ENCODE peak calls at places on chromosomes 16 and 17, in nine cellular contexts. One of them, this sample, is unnamed.

GRCh38 chr17:15332338-15332737 is 9.1 kb downstream of the TEKT3 start:
- DNase-seq in tibial nerve: no peak
- DNase-seq in stomach: no peak
- DNase-seq in Peyer's patch: no peak
- DNase-seq in HCT116: no peak
- DNase-seq in transverse colon: no peak
- DNase-seq in K562: no peak
- DNase-seq in NB4: no peak
- DNase-seq in heart left ventricle: no peak
- DNase-seq in this sample: no peak

GRCh38 chr16:4704491-4704890 is 11.1 kb downstream of the NUDT16L1 start:
- DNase-seq in tibial nerve: no peak
- DNase-seq in stomach: no peak
- DNase-seq in Peyer's patch: no peak
- DNase-seq in HCT116: no peak
- DNase-seq in transverse colon: no peak
- DNase-seq in K562: no peak
- DNase-seq in NB4: no peak
- DNase-seq in heart left ventricle: no peak
- DNase-seq in this sample: no peak

GRCh38 chr17:32772453-32773025 is 104.4 kb downstream of the MYO1D start:
- DNase-seq in tibial nerve: no peak
- DNase-seq in stomach: no peak
- DNase-seq in Peyer's patch: no peak
- DNase-seq in HCT116: no peak
- DNase-seq in transverse colon: no peak
- DNase-seq in K562: no peak
- DNase-seq in NB4: no peak
- DNase-seq in heart left ventricle: no peak
- DNase-seq in this sample: no peak

GRCh38 chr17:12592941-12593340 is 72.7 kb upstream of the MYOCD start:
- DNase-seq in tibial nerve: no peak
- DNase-seq in stomach: no peak
- DNase-seq in Peyer's patch: no peak
- DNase-seq in HCT116: no peak
- DNase-seq in transverse colon: no peak
- DNase-seq in K562: no peak
- DNase-seq in NB4: no peak
- DNase-seq in heart left ventricle: no peak
- DNase-seq in this sample: no peak

GRCh38 chr17:79926308-79927135 is 87.3 kb upstream of the CBX4 start:
- DNase-seq in tibial nerve: no peak
- DNase-seq in stomach: no peak
- DNase-seq in Peyer's patch: no peak
- DNase-seq in HCT116: no peak
- DNase-seq in transverse colon: no peak
- DNase-seq in K562: no peak
- DNase-seq in NB4: no peak
- DNase-seq in heart left ventricle: no peak
- DNase-seq in this sample: no peak

GRCh38 chr17:70855401-70856054 is 686.2 kb downstream of the KCNJ2 start:
- DNase-seq in tibial nerve: no peak
- DNase-seq in stomach: peak; percentile 26
- DNase-seq in Peyer's patch: no peak
- DNase-seq in HCT116: no peak
- DNase-seq in transverse colon: no peak
- DNase-seq in K562: no peak
- DNase-seq in NB4: no peak
- DNase-seq in heart left ventricle: no peak
- DNase-seq in this sample: no peak

GRCh38 chr17:64277831-64278562 is 14.9 kb upstream of the TEX2 start:
- DNase-seq in tibial nerve: no peak
- DNase-seq in stomach: no peak
- DNase-seq in Peyer's patch: no peak
- DNase-seq in HCT116: no peak
- DNase-seq in transverse colon: no peak
- DNase-seq in K562: no peak
- DNase-seq in NB4: no peak
- DNase-seq in heart left ventricle: no peak
- DNase-seq in this sample: no peak

GRCh38 chr17:56939869-56940484 is 20.9 kb downstream of the COIL start:
- DNase-seq in tibial nerve: no peak
- DNase-seq in stomach: no peak
- DNase-seq in Peyer's patch: no peak
- DNase-seq in HCT116: peak; percentile 50
- DNase-seq in transverse colon: no peak
- DNase-seq in K562: peak; percentile 59
- DNase-seq in NB4: peak; percentile 81
- DNase-seq in heart left ventricle: no peak
- DNase-seq in this sample: peak; percentile 26

GRCh38 chr16:27204232-27204915 is 1.0 kb downstream of the KDM8 start:
- DNase-seq in tibial nerve: no peak
- DNase-seq in stomach: no peak
- DNase-seq in Peyer's patch: no peak
- DNase-seq in HCT116: peak; percentile 13
- DNase-seq in transverse colon: no peak
- DNase-seq in K562: no peak
- DNase-seq in NB4: no peak
- DNase-seq in heart left ventricle: no peak
- DNase-seq in this sample: no peak

GRCh38 chr17:42337442-42337841 is 49.1 kb downstream of the STAT5A start:
- DNase-seq in tibial nerve: no peak
- DNase-seq in stomach: no peak
- DNase-seq in Peyer's patch: no peak
- DNase-seq in HCT116: no peak
- DNase-seq in transverse colon: peak; percentile 38
- DNase-seq in K562: no peak
- DNase-seq in NB4: peak; percentile 40
- DNase-seq in heart left ventricle: no peak
- DNase-seq in this sample: no peak

GRCh38 chr17:73139296-73139695 is 25.5 kb upstream of the SSTR2 start:
- DNase-seq in tibial nerve: no peak
- DNase-seq in stomach: no peak
- DNase-seq in Peyer's patch: no peak
- DNase-seq in HCT116: no peak
- DNase-seq in transverse colon: no peak
- DNase-seq in K562: no peak
- DNase-seq in NB4: no peak
- DNase-seq in heart left ventricle: no peak
- DNase-seq in this sample: no peak

GRCh38 chr17:73140531-73140930 is 24.3 kb upstream of the SSTR2 start:
- DNase-seq in tibial nerve: no peak
- DNase-seq in stomach: no peak
- DNase-seq in Peyer's patch: no peak
- DNase-seq in HCT116: no peak
- DNase-seq in transverse colon: no peak
- DNase-seq in K562: no peak
- DNase-seq in NB4: no peak
- DNase-seq in heart left ventricle: no peak
- DNase-seq in this sample: no peak

GRCh38 chr17:73142763-73143395 is 21.9 kb upstream of the SSTR2 start:
- DNase-seq in tibial nerve: no peak
- DNase-seq in stomach: no peak
- DNase-seq in Peyer's patch: no peak
- DNase-seq in HCT116: no peak
- DNase-seq in transverse colon: no peak
- DNase-seq in K562: no peak
- DNase-seq in NB4: peak; percentile 91
- DNase-seq in heart left ventricle: no peak
- DNase-seq in this sample: no peak

GRCh38 chr17:73138541-73139138 is 26.2 kb upstream of the SSTR2 start:
- DNase-seq in tibial nerve: no peak
- DNase-seq in stomach: no peak
- DNase-seq in Peyer's patch: no peak
- DNase-seq in HCT116: no peak
- DNase-seq in transverse colon: no peak
- DNase-seq in K562: no peak
- DNase-seq in NB4: no peak
- DNase-seq in heart left ventricle: no peak
- DNase-seq in this sample: no peak

GRCh38 chr17:73141411-73141810 is 23.4 kb upstream of the SSTR2 start:
- DNase-seq in tibial nerve: no peak
- DNase-seq in stomach: no peak
- DNase-seq in Peyer's patch: no peak
- DNase-seq in HCT116: no peak
- DNase-seq in transverse colon: no peak
- DNase-seq in K562: no peak
- DNase-seq in NB4: no peak
- DNase-seq in heart left ventricle: no peak
- DNase-seq in this sample: no peak
- TF ChIP-seq POLR2A in tibial nerve: no peak
- TF ChIP-seq POLR2A in stomach: no peak
- TF ChIP-seq POLR2A in Peyer's patch: no peak
- TF ChIP-seq POLR2A in HCT116: no peak
- TF ChIP-seq POLR2A in transverse colon: no peak
- TF ChIP-seq POLR2A in K562: no peak
- TF ChIP-seq POLR2A in NB4: no peak
- TF ChIP-seq POLR2A in heart left ventricle: no peak
- TF ChIP-seq POLR2A in this sample: no peak

GRCh38 chr16:57536306-57537193 is at the start of gene CCDC102A:
- DNase-seq in tibial nerve: no peak
- DNase-seq in stomach: peak; percentile 28
- DNase-seq in Peyer's patch: no peak
- DNase-seq in HCT116: no peak
- DNase-seq in transverse colon: no peak
- DNase-seq in K562: peak; percentile 70
- DNase-seq in NB4: peak; percentile 85
- DNase-seq in heart left ventricle: peak; percentile 48
- DNase-seq in this sample: no peak

GRCh38 chr16:57537194-57537505 is 779 bp upstream of the CCDC102A start:
- DNase-seq in tibial nerve: no peak
- DNase-seq in stomach: no peak
- DNase-seq in Peyer's patch: no peak
- DNase-seq in HCT116: no peak
- DNase-seq in transverse colon: no peak
- DNase-seq in K562: peak; percentile 3
- DNase-seq in NB4: no peak
- DNase-seq in heart left ventricle: no peak
- DNase-seq in this sample: no peak

GRCh38 chr16:57534337-57534880 is 2.0 kb downstream of the CCDC102A start:
- DNase-seq in tibial nerve: no peak
- DNase-seq in stomach: no peak
- DNase-seq in Peyer's patch: no peak
- DNase-seq in HCT116: no peak
- DNase-seq in transverse colon: no peak
- DNase-seq in K562: no peak
- DNase-seq in NB4: no peak
- DNase-seq in heart left ventricle: no peak
- DNase-seq in this sample: no peak

GRCh38 chr16:57534881-57535658 is 1.3 kb downstream of the CCDC102A start:
- DNase-seq in tibial nerve: no peak
- DNase-seq in stomach: peak; percentile 24
- DNase-seq in Peyer's patch: no peak
- DNase-seq in HCT116: no peak
- DNase-seq in transverse colon: no peak
- DNase-seq in K562: no peak
- DNase-seq in NB4: no peak
- DNase-seq in heart left ventricle: no peak
- DNase-seq in this sample: no peak

DNA sequence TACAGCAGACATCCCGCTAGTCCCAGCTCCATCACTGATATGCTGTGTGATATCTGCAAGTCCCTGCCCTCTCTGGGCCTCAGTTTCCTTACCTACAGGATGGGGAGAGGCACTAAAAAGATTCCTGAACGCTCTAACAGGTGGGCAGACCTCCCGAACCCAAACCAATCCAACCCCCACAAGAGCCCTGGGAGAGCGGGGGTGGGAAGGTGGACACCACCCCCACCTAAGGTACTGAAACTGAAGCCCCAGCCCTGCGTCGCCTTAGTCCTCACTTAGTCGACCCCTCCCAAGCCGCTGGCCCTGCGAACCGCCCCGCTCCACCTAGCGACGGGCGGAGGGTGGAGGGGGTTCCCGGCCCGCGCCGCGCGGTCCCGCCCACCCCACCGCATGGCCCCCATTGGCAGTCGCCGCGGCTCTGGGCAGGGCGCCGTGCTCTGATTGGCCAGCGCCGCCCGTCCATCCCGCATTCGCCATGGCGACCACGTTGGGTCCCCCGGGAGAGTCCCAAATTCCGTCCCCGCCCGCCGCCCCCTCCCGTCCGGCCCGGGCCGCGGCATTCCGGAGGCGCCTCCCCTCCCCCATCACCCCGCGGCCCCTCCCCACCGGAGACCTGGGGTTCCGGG is 578 bp downstream of the CCDC102A start:
- DNase-seq in tibial nerve: peak; percentile 90
- DNase-seq in stomach: peak; percentile 95
- DNase-seq in Peyer's patch: peak; percentile 90
- DNase-seq in HCT116: peak; percentile 79
- DNase-seq in transverse colon: peak; percentile 95
- DNase-seq in K562: peak; percentile 99
- DNase-seq in NB4: peak; percentile 94
- DNase-seq in heart left ventricle: peak; percentile 97
- DNase-seq in this sample: peak; percentile 99
- TF ChIP-seq POLR2A in tibial nerve: peak; percentile 9
- TF ChIP-seq POLR2A in stomach: no peak
- TF ChIP-seq POLR2A in Peyer's patch: no peak
- TF ChIP-seq POLR2A in HCT116: no peak
- TF ChIP-seq POLR2A in transverse colon: no peak
- TF ChIP-seq POLR2A in K562: no peak
- TF ChIP-seq POLR2A in NB4: no peak
- TF ChIP-seq POLR2A in heart left ventricle: peak; percentile 37
- TF ChIP-seq POLR2A in this sample: no peak

GRCh38 chr17:5419959-5420653 is at the start of gene RPAIN:
- DNase-seq in tibial nerve: peak; percentile 76
- DNase-seq in stomach: peak; percentile 88
- DNase-seq in Peyer's patch: peak; percentile 90
- DNase-seq in HCT116: peak; percentile 81
- DNase-seq in transverse colon: peak; percentile 91
- DNase-seq in K562: peak; percentile 84
- DNase-seq in NB4: peak; percentile 90
- DNase-seq in heart left ventricle: peak; percentile 88
- DNase-seq in this sample: peak; percentile 61
- TF ChIP-seq POLR2A in tibial nerve: peak; percentile 49
- TF ChIP-seq POLR2A in stomach: no peak
- TF ChIP-seq POLR2A in Peyer's patch: peak; percentile 62
- TF ChIP-seq POLR2A in HCT116: peak; percentile 86
- TF ChIP-seq POLR2A in transverse colon: peak; percentile 43
- TF ChIP-seq POLR2A in K562: peak; percentile 67
- TF ChIP-seq POLR2A in NB4: peak; percentile 74
- TF ChIP-seq POLR2A in heart left ventricle: peak; percentile 45
- TF ChIP-seq POLR2A in this sample: peak; percentile 74

DNA sequence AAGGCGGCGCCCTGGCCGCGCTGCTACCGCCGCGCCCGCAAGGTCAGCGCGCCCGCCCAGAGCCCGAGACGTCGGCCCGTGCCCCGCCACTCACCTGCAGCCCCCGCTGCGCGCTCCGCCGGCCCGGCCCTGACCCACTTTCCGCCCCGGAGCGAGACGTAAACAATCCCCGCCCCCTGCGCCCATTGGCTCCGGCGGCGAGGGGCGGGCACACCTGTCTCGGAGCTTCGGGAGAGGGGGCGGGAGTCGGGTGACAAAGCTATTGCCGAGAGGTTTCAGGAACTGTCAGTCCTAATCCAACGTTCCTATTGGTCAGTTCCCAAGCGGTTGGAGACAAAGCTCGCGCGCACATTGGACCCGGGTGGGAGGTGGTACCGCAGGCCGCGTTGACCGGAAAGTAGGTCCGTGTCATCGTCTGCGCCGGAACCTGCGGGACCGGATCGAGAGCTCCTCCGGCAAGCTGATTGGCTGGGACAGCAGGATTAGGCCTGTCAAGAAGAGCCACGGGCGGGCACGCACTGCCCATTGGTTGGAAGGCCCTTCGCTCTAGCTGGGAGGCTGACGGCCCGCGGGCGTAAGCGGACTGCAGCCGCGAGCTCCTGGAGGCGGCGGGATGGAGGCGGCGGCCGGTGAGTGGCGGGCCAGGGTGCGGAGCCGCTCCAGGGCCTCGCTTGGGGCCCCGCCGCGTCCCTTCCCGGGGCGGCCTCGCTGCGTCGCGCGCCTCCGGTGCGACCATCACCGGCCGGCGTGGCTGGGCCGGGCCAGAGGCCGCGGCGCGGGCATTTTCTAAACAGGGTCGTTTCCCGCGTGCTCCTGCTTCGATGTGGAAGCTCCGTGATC is at the start of the genes NUBP2 and SPSB3:
- DNase-seq in tibial nerve: peak; percentile 99
- DNase-seq in stomach: peak; percentile 100
- DNase-seq in Peyer's patch: peak; percentile 99
- DNase-seq in HCT116: peak; percentile 100
- DNase-seq in transverse colon: peak; percentile 100
- DNase-seq in K562: peak; percentile 98
- DNase-seq in NB4: peak; percentile 99
- DNase-seq in heart left ventricle: peak; percentile 100
- DNase-seq in this sample: peak; percentile 100
- TF ChIP-seq POLR2A in tibial nerve: peak; percentile 76
- TF ChIP-seq POLR2A in stomach: no peak
- TF ChIP-seq POLR2A in Peyer's patch: no peak
- TF ChIP-seq POLR2A in HCT116: no peak
- TF ChIP-seq POLR2A in transverse colon: peak; percentile 40
- TF ChIP-seq POLR2A in K562: peak; percentile 54
- TF ChIP-seq POLR2A in NB4: peak; percentile 35
- TF ChIP-seq POLR2A in heart left ventricle: peak; percentile 93
- TF ChIP-seq POLR2A in this sample: peak; percentile 78